ENCODE peak calls at places on chromosomes 16 and 17, in seven cellular contexts. J, R, Y, M, S, D and U are unnamed samples.

GRCh38 chr16:13621639-13622038 is 298.3 kb upstream of the ERCC4 start:
- DNase-seq in Y (no peak), J (no peak), D (no peak), R (no peak), M (no peak), S (no peak), U (no peak)

GRCh38 chr16:73615256-73615655 is 567.3 kb upstream of the ZFHX3 start:
- DNase-seq in M (no peak), R (no peak), S (no peak), D (no peak), J (no peak), Y (no peak), U (no peak)

GRCh38 chr17:64218066-64218465 is 45.0 kb downstream of the TEX2 start:
- DNase-seq in D (no peak), R (no peak), S (no peak), M (peak; percentile 28), J (no peak), Y (no peak), U (no peak)

GRCh38 chr17:34420254-34420766 is 57.3 kb upstream of the CCL1 start:
- DNase-seq in M (peak; percentile 11), R (peak; percentile 71), S (peak; percentile 31), Y (peak; percentile 85), J (peak; percentile 40), D (peak; percentile 59), U (peak; percentile 76)

GRCh38 chr16:78390070-78390469 is 290.6 kb downstream of the WWOX start:
- DNase-seq in D (no peak), J (no peak), M (no peak), Y (no peak), S (no peak), R (no peak), U (no peak)

GRCh38 chr17:27947005-27947406 is 53.8 kb upstream of the LYRM9 start:
- DNase-seq in M (no peak), J (no peak), D (no peak), Y (no peak), R (no peak), S (no peak), U (no peak)

GRCh38 chr17:2872282-2872681 is 76.0 kb downstream of the RAP1GAP2 start:
- DNase-seq in S (no peak), J (no peak), R (no peak), Y (no peak), D (no peak), M (no peak), U (no peak)

GRCh38 chr17:74759243-74759801 is 10.9 kb downstream of the NHERF1 start:
- DNase-seq in Y (peak; percentile 38), J (no peak), S (no peak), R (no peak), M (no peak), D (no peak), U (peak; percentile 78)

GRCh38 chr16:71565812-71566700 is 10.8 kb downstream of the TAT start:
- DNase-seq in S (no peak), R (no peak), D (no peak), Y (no peak), J (no peak), M (peak; percentile 37), U (no peak)

GRCh38 chr16:24423332-24423731 is 116.0 kb upstream of the RBBP6 start:
- DNase-seq in Y (no peak), S (no peak), D (no peak), J (no peak), M (no peak), R (no peak), U (no peak)

GRCh38 chr16:69565611-69566436 is at the start of gene NFAT5:
- DNase-seq in D (peak; percentile 53), M (no peak), R (peak; percentile 92), S (peak; percentile 92), J (peak; percentile 42), Y (peak; percentile 94), U (peak; percentile 78)

GRCh38 chr17:11495616-11496015 is 102.7 kb upstream of the DNAH9 start:
- DNase-seq in Y (no peak), S (no peak), D (no peak), R (no peak), J (no peak), M (no peak), U (no peak)

GRCh38 chr17:63436523-63437110 is 9.5 kb downstream of the CYB561 start:
- DNase-seq in R (no peak), J (peak; percentile 37), S (no peak), D (no peak), Y (peak; percentile 73), M (no peak), U (no peak)

GRCh38 chr17:10699861-10700260 is 2.5 kb downstream of the ADPRM start:
- DNase-seq in R (no peak), S (no peak), Y (no peak), D (no peak), J (no peak), M (no peak), U (no peak)

GRCh38 chr16:70653809-70654771 is 7.7 kb downstream of the IL34 start:
- DNase-seq in D (peak; percentile 44), R (peak; percentile 75), S (peak; percentile 86), Y (peak; percentile 83), M (peak; percentile 44), J (peak; percentile 67), U (peak; percentile 54)

GRCh38 chr17:18323507-18324139 is 8.5 kb downstream of the SMCR8 start:
- DNase-seq in D (no peak), Y (no peak), R (no peak), S (no peak), J (no peak), M (no peak), U (no peak)

GRCh38 chr17:7853693-7854043 is 1.2 kb upstream of the TMEM88 start:
- DNase-seq in R (no peak), M (no peak), D (no peak), S (no peak), J (no peak), Y (no peak), U (no peak)

GRCh38 chr17:75501378-75502071 is 13.8 kb downstream of the CASKIN2 start:
- DNase-seq in D (no peak), J (no peak), Y (peak; percentile 46), S (no peak), M (no peak), R (no peak), U (no peak)

GRCh38 chr17:7330099-7331015 is 1.2 kb upstream of the NEURL4 start:
- DNase-seq in D (no peak), J (peak; percentile 64), Y (peak; percentile 94), S (peak; percentile 76), R (peak; percentile 84), M (no peak), U (peak; percentile 80)

GRCh38 chr16:52563767-52564611 is 17.0 kb upstream of the TOX3 start:
- DNase-seq in R (no peak), Y (no peak), M (no peak), D (no peak), J (no peak), S (no peak), U (no peak)

GRCh38 chr17:58956997-58957724 is 149.5 kb downstream of the TRIM37 start:
- DNase-seq in R (no peak), S (peak; percentile 18), M (no peak), D (no peak), Y (no peak), J (peak; percentile 6), U (no peak)

DNA sequence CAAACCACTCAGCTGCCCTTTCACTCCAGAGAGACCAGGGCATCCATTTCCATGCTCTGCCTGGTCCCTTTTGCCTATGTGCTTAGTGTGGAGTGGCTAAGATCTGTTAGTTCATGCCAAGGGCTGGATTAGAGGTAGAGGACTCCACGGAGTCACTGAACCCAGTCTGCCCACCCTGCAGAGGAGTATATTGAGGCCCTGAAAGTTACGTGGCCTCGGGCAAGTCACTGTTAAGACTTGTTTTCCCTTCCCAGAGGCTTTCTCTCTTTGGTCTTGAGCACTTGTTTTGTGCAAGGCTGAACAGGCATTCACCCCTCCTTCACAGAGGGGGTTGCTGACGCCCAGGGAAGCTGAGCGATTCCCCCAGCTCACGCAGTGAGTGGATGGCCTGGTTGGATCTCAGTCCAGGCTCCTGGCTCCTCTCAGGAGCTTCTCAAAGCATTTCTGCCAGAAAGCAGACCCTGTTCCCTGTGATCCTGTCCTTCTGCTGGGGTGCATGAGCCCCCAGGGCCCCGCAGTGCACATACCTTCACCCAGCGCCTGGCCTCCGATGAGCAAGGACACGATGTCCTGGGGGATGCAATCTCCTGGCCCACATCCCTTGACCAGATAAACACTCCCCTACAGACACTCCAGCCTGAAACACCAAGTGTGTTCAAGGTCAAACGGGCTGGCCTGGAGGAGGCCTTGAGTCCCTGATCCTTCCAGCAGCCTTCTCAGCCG is 153.4 kb upstream of the GSE1 start:
- DNase-seq in M (no peak), D (no peak), S (no peak), Y (no peak), R (peak; percentile 66), J (no peak), U (no peak)
- TF ChIP-seq JUND in M (no peak), D (no peak), S (no peak), Y (no peak), R (no peak), J (no peak), U (no peak)

GRCh38 chr17:60311936-60312335 is 80.0 kb downstream of the USP32 start:
- DNase-seq in Y (no peak), R (no peak), S (no peak), M (no peak), D (no peak), J (no peak), U (no peak)
- TF ChIP-seq JUND in Y (no peak), R (no peak), S (no peak), M (no peak), D (no peak), J (no peak), U (no peak)

DNA sequence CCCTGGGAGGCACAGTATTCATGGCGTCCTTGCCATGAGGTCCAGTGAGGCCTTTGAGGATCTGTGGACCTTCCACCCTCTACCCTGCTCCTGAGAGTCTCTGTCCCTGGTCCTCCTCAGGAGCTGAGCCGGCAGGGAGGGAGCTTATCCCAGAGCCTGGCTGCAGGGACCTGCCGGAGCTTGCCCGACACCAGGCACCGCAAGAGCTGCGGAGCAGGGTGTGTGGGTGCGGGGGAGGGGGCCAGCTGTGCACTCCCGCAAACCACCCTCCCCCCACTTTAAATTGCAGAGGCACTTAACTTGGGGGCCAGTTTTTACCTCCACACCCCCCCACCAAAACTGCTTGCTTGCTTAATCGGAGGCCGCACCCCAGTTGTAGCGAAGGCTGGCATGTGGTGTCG is 609 bp upstream of the ZNF750 start:
- DNase-seq in Y (no peak), R (no peak), S (no peak), D (no peak), J (no peak), M (no peak), U (peak; percentile 46)
- TF ChIP-seq JUND in Y (no peak), R (no peak), S (no peak), D (no peak), J (no peak), M (no peak), U (no peak)

GRCh38 chr16:27474921-27475320 is 72.9 kb downstream of the IL21R start:
- DNase-seq in S (no peak), J (no peak), D (no peak), Y (no peak), M (no peak), R (no peak), U (no peak)

GRCh38 chr16:27476240-27476639 is 73.5 kb downstream of the GTF3C1 start:
- DNase-seq in Y (no peak), R (no peak), J (no peak), M (no peak), S (no peak), D (no peak), U (no peak)

GRCh38 chr16:27473101-27473900 is 71.3 kb downstream of the IL21R start:
- DNase-seq in R (no peak), D (no peak), J (no peak), Y (no peak), S (no peak), M (no peak), U (no peak)

GRCh38 chr16:27474041-27474440 is 72.1 kb downstream of the IL21R start:
- DNase-seq in J (no peak), D (no peak), Y (no peak), S (no peak), M (no peak), R (no peak), U (no peak)

GRCh38 chr16:27475561-27475960 is 73.6 kb downstream of the IL21R start:
- DNase-seq in Y (no peak), J (no peak), D (no peak), R (no peak), M (no peak), S (no peak), U (no peak)
- TF ChIP-seq JUND in Y (peak; percentile 80), J (no peak), D (no peak), R (no peak), M (no peak), S (no peak), U (no peak)